ENCODE peak calls at places on chromosomes 12 and 14, in eight cellular contexts. One of them, this sample, is unnamed.

GRCh38 chr12:130803707-130804106 is 35.3 kb downstream of the STX2 start:
- DNase-seq in A673: no peak
- DNase-seq in H1: no peak
- DNase-seq in CD4-positive, CD25-positive, alpha-beta regulatory T cell: no peak
- DNase-seq in CD8-positive, alpha-beta T cell: no peak
- DNase-seq in AG04450: no peak
- DNase-seq in PC-3: peak
- DNase-seq in naive thymus-derived CD4-positive, alpha-beta T cell: no peak
- DNase-seq in this sample: no peak

GRCh38 chr12:52446346-52447045 is 5.5 kb downstream of the KRT6B start:
- DNase-seq in A673: no peak
- DNase-seq in H1: no peak
- DNase-seq in CD4-positive, CD25-positive, alpha-beta regulatory T cell: no peak
- DNase-seq in CD8-positive, alpha-beta T cell: no peak
- DNase-seq in AG04450: no peak
- DNase-seq in PC-3: no peak
- DNase-seq in naive thymus-derived CD4-positive, alpha-beta T cell: no peak
- DNase-seq in this sample: no peak

GRCh38 chr14:59190372-59190771 is 1.9 kb downstream of the DAAM1 start:
- DNase-seq in A673: no peak
- DNase-seq in H1: no peak
- DNase-seq in CD4-positive, CD25-positive, alpha-beta regulatory T cell: no peak
- DNase-seq in CD8-positive, alpha-beta T cell: no peak
- DNase-seq in AG04450: no peak
- DNase-seq in PC-3: peak
- DNase-seq in naive thymus-derived CD4-positive, alpha-beta T cell: no peak
- DNase-seq in this sample: no peak

GRCh38 chr12:62673027-62673815 is 206.6 kb downstream of the MON2 start:
- DNase-seq in A673: no peak
- DNase-seq in H1: no peak
- DNase-seq in CD4-positive, CD25-positive, alpha-beta regulatory T cell: no peak
- DNase-seq in CD8-positive, alpha-beta T cell: no peak
- DNase-seq in AG04450: no peak
- DNase-seq in PC-3: no peak
- DNase-seq in naive thymus-derived CD4-positive, alpha-beta T cell: no peak
- DNase-seq in this sample: no peak

GRCh38 chr14:24355009-24355408 is 13.0 kb upstream of the NFATC4 start:
- DNase-seq in A673: no peak
- DNase-seq in H1: no peak
- DNase-seq in CD4-positive, CD25-positive, alpha-beta regulatory T cell: no peak
- DNase-seq in CD8-positive, alpha-beta T cell: no peak
- DNase-seq in AG04450: no peak
- DNase-seq in PC-3: no peak
- DNase-seq in naive thymus-derived CD4-positive, alpha-beta T cell: no peak
- DNase-seq in this sample: no peak

GRCh38 chr12:47080725-47081502 is 1.2 kb upstream of the AMIGO2 start:
- DNase-seq in A673: peak
- DNase-seq in H1: no peak
- DNase-seq in CD4-positive, CD25-positive, alpha-beta regulatory T cell: peak
- DNase-seq in CD8-positive, alpha-beta T cell: no peak
- DNase-seq in AG04450: no peak
- DNase-seq in PC-3: peak
- DNase-seq in naive thymus-derived CD4-positive, alpha-beta T cell: peak
- DNase-seq in this sample: peak

GRCh38 chr12:78473561-78473960 is 391.0 kb upstream of the SYT1 start:
- DNase-seq in A673: no peak
- DNase-seq in H1: no peak
- DNase-seq in CD4-positive, CD25-positive, alpha-beta regulatory T cell: no peak
- DNase-seq in CD8-positive, alpha-beta T cell: no peak
- DNase-seq in AG04450: no peak
- DNase-seq in PC-3: no peak
- DNase-seq in naive thymus-derived CD4-positive, alpha-beta T cell: no peak
- DNase-seq in this sample: no peak

GRCh38 chr12:114904254-114905003 is 220.5 kb upstream of the TBX3 start:
- DNase-seq in A673: no peak
- DNase-seq in H1: no peak
- DNase-seq in CD4-positive, CD25-positive, alpha-beta regulatory T cell: no peak
- DNase-seq in CD8-positive, alpha-beta T cell: no peak
- DNase-seq in AG04450: no peak
- DNase-seq in PC-3: peak
- DNase-seq in naive thymus-derived CD4-positive, alpha-beta T cell: no peak
- DNase-seq in this sample: no peak

GRCh38 chr12:23944067-23944466 is 5.4 kb downstream of the SOX5 start:
- DNase-seq in A673: no peak
- DNase-seq in H1: no peak
- DNase-seq in CD4-positive, CD25-positive, alpha-beta regulatory T cell: no peak
- DNase-seq in CD8-positive, alpha-beta T cell: no peak
- DNase-seq in AG04450: no peak
- DNase-seq in PC-3: no peak
- DNase-seq in naive thymus-derived CD4-positive, alpha-beta T cell: no peak
- DNase-seq in this sample: no peak

GRCh38 chr14:102560436-102561261 is 31.8 kb upstream of the RCOR1 start:
- DNase-seq in A673: no peak
- DNase-seq in H1: no peak
- DNase-seq in CD4-positive, CD25-positive, alpha-beta regulatory T cell: no peak
- DNase-seq in CD8-positive, alpha-beta T cell: no peak
- DNase-seq in AG04450: no peak
- DNase-seq in PC-3: no peak
- DNase-seq in naive thymus-derived CD4-positive, alpha-beta T cell: no peak
- DNase-seq in this sample: no peak

GRCh38 chr12:47190271-47190750 is 110.6 kb upstream of the AMIGO2 start:
- DNase-seq in A673: no peak
- DNase-seq in H1: no peak
- DNase-seq in CD4-positive, CD25-positive, alpha-beta regulatory T cell: no peak
- DNase-seq in CD8-positive, alpha-beta T cell: no peak
- DNase-seq in AG04450: peak
- DNase-seq in PC-3: peak
- DNase-seq in naive thymus-derived CD4-positive, alpha-beta T cell: no peak
- DNase-seq in this sample: no peak

GRCh38 chr14:51880810-51881580 is 20.6 kb downstream of the GNG2 start:
- DNase-seq in A673: no peak
- DNase-seq in H1: no peak
- DNase-seq in CD4-positive, CD25-positive, alpha-beta regulatory T cell: no peak
- DNase-seq in CD8-positive, alpha-beta T cell: no peak
- DNase-seq in AG04450: no peak
- DNase-seq in PC-3: no peak
- DNase-seq in naive thymus-derived CD4-positive, alpha-beta T cell: no peak
- DNase-seq in this sample: no peak

GRCh38 chr12:69024413-69024812 is 91.4 kb upstream of the CPM start:
- DNase-seq in A673: no peak
- DNase-seq in H1: no peak
- DNase-seq in CD4-positive, CD25-positive, alpha-beta regulatory T cell: no peak
- DNase-seq in CD8-positive, alpha-beta T cell: no peak
- DNase-seq in AG04450: no peak
- DNase-seq in PC-3: peak
- DNase-seq in naive thymus-derived CD4-positive, alpha-beta T cell: no peak
- DNase-seq in this sample: peak

GRCh38 chr14:24135834-24136683 is at the start of gene PSME1:
- DNase-seq in A673: peak
- DNase-seq in H1: no peak
- DNase-seq in CD4-positive, CD25-positive, alpha-beta regulatory T cell: peak
- DNase-seq in CD8-positive, alpha-beta T cell: peak
- DNase-seq in AG04450: peak
- DNase-seq in PC-3: peak
- DNase-seq in naive thymus-derived CD4-positive, alpha-beta T cell: peak
- DNase-seq in this sample: peak

GRCh38 chr12:110088936-110089335 is 35.2 kb upstream of the IFT81 start:
- DNase-seq in A673: no peak
- DNase-seq in H1: no peak
- DNase-seq in CD4-positive, CD25-positive, alpha-beta regulatory T cell: no peak
- DNase-seq in CD8-positive, alpha-beta T cell: no peak
- DNase-seq in AG04450: no peak
- DNase-seq in PC-3: no peak
- DNase-seq in naive thymus-derived CD4-positive, alpha-beta T cell: no peak
- DNase-seq in this sample: no peak

GRCh38 chr12:110091136-110091711 is 32.9 kb upstream of the IFT81 start:
- DNase-seq in A673: no peak
- DNase-seq in H1: no peak
- DNase-seq in CD4-positive, CD25-positive, alpha-beta regulatory T cell: no peak
- DNase-seq in CD8-positive, alpha-beta T cell: no peak
- DNase-seq in AG04450: no peak
- DNase-seq in PC-3: no peak
- DNase-seq in naive thymus-derived CD4-positive, alpha-beta T cell: no peak
- DNase-seq in this sample: no peak

GRCh38 chr12:110093631-110094311 is 30.4 kb upstream of the IFT81 start:
- DNase-seq in A673: no peak
- DNase-seq in H1: no peak
- DNase-seq in CD4-positive, CD25-positive, alpha-beta regulatory T cell: no peak
- DNase-seq in CD8-positive, alpha-beta T cell: no peak
- DNase-seq in AG04450: no peak
- DNase-seq in PC-3: no peak
- DNase-seq in naive thymus-derived CD4-positive, alpha-beta T cell: no peak
- DNase-seq in this sample: no peak

DNA sequence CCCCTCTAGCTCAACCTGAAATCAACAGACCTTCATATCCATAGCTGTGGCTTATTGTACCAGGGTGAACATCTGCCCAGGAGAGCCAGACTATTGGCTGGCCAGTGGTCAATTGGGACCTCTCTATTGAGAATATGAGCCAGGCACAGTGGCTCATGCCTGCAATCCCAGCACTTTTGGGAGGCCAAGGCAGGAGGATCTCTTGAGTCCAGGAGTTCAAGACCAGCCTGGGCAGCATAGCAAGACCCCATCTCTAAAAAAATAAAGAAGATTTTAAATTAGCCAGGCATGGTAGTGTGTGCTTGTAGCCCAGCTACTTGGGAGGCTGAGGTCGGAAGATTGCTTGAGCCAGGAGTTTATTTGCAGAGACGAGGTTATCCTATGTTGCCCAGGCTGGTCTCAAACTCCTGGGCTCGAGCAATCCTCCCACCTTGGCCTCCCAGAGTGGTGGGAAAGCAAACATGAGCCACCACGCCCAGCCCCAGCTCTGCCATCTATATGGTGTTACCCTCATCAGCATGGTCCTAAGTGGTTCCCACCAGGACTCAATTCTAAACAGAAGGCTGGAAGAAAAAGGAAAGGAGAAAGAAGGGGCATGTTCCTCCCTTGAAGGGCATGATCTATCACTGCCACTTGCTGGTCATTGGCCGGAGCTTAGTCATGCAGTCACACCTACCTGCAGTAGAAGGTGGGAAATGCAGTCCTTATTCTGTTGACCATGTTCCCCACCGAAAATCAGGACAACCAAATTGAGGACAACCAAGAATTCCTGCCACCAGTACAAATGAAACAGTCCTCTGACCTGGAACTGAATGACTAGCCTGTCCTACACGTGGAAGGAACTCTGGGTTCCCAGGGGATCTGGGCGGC is 33.7 kb upstream of the IFT81 start:
- DNase-seq in A673: no peak
- DNase-seq in H1: no peak
- DNase-seq in CD4-positive, CD25-positive, alpha-beta regulatory T cell: no peak
- DNase-seq in CD8-positive, alpha-beta T cell: no peak
- DNase-seq in AG04450: no peak
- DNase-seq in PC-3: no peak
- DNase-seq in naive thymus-derived CD4-positive, alpha-beta T cell: no peak
- DNase-seq in this sample: no peak
- H3K4me3 ChIP-seq in A673: no peak
- H3K4me3 ChIP-seq in H1: no peak
- H3K4me3 ChIP-seq in CD4-positive, CD25-positive, alpha-beta regulatory T cell: no peak
- H3K4me3 ChIP-seq in CD8-positive, alpha-beta T cell: no peak
- H3K4me3 ChIP-seq in AG04450: no peak
- H3K4me3 ChIP-seq in PC-3: no peak
- H3K4me3 ChIP-seq in naive thymus-derived CD4-positive, alpha-beta T cell: no peak
- H3K4me3 ChIP-seq in this sample: no peak

DNA sequence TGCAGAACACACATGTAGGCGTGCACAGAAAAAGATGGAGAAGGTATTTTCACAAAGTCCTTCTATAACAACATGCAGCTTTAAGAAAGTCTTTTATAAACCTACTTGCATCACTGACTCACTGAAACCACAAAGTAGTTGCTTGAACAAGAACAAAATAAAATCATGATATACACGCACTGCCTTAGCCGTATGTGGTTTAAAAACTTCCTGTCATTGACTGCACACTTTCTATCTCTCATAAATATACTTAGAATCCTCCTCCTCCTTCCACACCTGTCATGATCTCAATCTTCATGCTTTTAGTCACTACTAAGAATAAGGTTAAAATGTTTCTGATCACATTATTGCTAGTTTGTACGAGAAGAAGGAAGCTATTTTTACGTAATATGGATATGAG is 31.8 kb upstream of the RAD51AP1 start:
- DNase-seq in A673: no peak
- DNase-seq in H1: no peak
- DNase-seq in CD4-positive, CD25-positive, alpha-beta regulatory T cell: peak
- DNase-seq in CD8-positive, alpha-beta T cell: no peak
- DNase-seq in AG04450: peak
- DNase-seq in PC-3: peak
- DNase-seq in naive thymus-derived CD4-positive, alpha-beta T cell: peak
- DNase-seq in this sample: no peak
- H3K4me3 ChIP-seq in A673: no peak
- H3K4me3 ChIP-seq in H1: no peak
- H3K4me3 ChIP-seq in CD4-positive, CD25-positive, alpha-beta regulatory T cell: peak
- H3K4me3 ChIP-seq in CD8-positive, alpha-beta T cell: no peak
- H3K4me3 ChIP-seq in AG04450: no peak
- H3K4me3 ChIP-seq in PC-3: no peak
- H3K4me3 ChIP-seq in naive thymus-derived CD4-positive, alpha-beta T cell: no peak
- H3K4me3 ChIP-seq in this sample: no peak

DNA sequence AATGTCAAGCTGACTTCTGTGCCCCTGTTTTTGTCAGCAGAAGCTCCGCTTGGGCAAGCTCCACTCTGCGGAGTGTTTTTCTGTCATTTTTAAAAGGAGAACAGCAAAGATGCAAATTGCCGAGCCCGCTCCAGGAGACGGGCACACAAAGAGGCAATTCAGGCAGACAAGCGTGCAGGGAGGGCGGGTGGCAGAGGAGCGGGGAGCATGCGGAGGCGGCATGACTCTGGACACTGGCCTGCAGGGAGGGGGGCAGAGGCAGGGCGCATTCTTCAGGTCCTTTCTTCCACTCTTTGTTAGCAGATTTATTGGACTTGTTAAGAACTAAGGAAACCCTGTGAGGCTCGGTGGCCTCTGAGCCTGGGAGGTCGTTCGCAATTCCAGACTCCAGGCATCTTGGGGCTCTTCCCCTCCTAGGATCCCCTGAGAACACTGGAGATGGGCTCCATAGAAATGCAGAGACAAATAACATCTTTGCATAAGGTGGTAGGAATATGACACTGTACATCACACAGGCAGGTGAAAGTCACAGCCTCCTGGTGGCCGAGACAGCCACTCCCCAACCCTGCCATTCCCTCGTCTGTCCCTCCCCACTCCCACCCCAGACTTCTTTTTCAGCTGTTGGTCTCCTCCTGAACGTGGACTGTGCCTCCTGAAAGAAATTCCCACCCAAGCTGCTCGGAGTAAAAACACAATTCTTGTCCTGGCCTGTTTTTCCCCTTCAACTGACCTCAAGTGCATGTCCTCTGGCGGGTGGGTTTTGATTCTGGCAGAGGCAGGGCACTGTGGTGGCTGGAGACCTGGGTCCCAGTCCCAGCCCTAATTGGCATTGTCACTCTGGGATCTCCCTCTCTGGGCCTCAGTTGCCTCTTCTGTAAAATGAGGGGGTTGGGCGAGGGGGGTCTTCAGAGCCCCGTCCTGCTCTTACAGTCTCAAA is 187.1 kb upstream of the RMST start:
- DNase-seq in A673: no peak
- DNase-seq in H1: no peak
- DNase-seq in CD4-positive, CD25-positive, alpha-beta regulatory T cell: no peak
- DNase-seq in CD8-positive, alpha-beta T cell: no peak
- DNase-seq in AG04450: no peak
- DNase-seq in PC-3: no peak
- DNase-seq in naive thymus-derived CD4-positive, alpha-beta T cell: no peak
- DNase-seq in this sample: no peak
- H3K4me3 ChIP-seq in A673: no peak
- H3K4me3 ChIP-seq in H1: no peak
- H3K4me3 ChIP-seq in CD4-positive, CD25-positive, alpha-beta regulatory T cell: no peak
- H3K4me3 ChIP-seq in CD8-positive, alpha-beta T cell: no peak
- H3K4me3 ChIP-seq in AG04450: no peak
- H3K4me3 ChIP-seq in PC-3: no peak
- H3K4me3 ChIP-seq in naive thymus-derived CD4-positive, alpha-beta T cell: no peak
- H3K4me3 ChIP-seq in this sample: no peak

GRCh38 chr12:65828711-65829339 is 4.5 kb downstream of the HMGA2 start:
- DNase-seq in A673: no peak
- DNase-seq in H1: no peak
- DNase-seq in CD4-positive, CD25-positive, alpha-beta regulatory T cell: no peak
- DNase-seq in CD8-positive, alpha-beta T cell: no peak
- DNase-seq in AG04450: no peak
- DNase-seq in PC-3: peak
- DNase-seq in naive thymus-derived CD4-positive, alpha-beta T cell: no peak
- DNase-seq in this sample: no peak
- H3K4me3 ChIP-seq in A673: peak
- H3K4me3 ChIP-seq in H1: no peak
- H3K4me3 ChIP-seq in CD4-positive, CD25-positive, alpha-beta regulatory T cell: no peak
- H3K4me3 ChIP-seq in CD8-positive, alpha-beta T cell: no peak
- H3K4me3 ChIP-seq in AG04450: peak
- H3K4me3 ChIP-seq in PC-3: peak
- H3K4me3 ChIP-seq in naive thymus-derived CD4-positive, alpha-beta T cell: no peak
- H3K4me3 ChIP-seq in this sample: no peak